ENCODE peak calls at places on chromosomes 3 and 15, in seven cellular contexts. E is AG04450, V is fibroblast of lung, P is mucosa of descending colon, U is right lobe of liver, X is PC-9, W is cardiac fibroblast. I is an unnamed sample.

GRCh38 chr15:95567686-95568085 is 762.8 kb upstream of the NR2F2 start:
- DNase-seq in E (no peak), V (no peak), P (no peak), U (no peak), X (no peak), W (no peak), I (no peak)

GRCh38 chr3:163951397-163951987 is 1126.8 kb downstream of the SI start:
- DNase-seq in E (no peak), V (no peak), P (no peak), U (no peak), X (no peak), W (no peak), I (no peak)

GRCh38 chr3:135473449-135473848 is 492.1 kb upstream of the PPP2R3A start:
- DNase-seq in E (no peak), V (no peak), P (no peak), U (no peak), X (no peak), W (no peak), I (no peak)

GRCh38 chr15:23642413-23643044 is 5.1 kb downstream of the MAGEL2 start:
- DNase-seq in E (peak), V (peak), P (peak), U (peak), X (peak), W (peak), I (peak)

GRCh38 chr3:122576174-122576940 is 1.1 kb upstream of the PARP15 start:
- DNase-seq in E (no peak), V (no peak), P (no peak), U (no peak), X (no peak), W (no peak), I (no peak)

GRCh38 chr3:116037954-116038911 is 407.1 kb downstream of the LSAMP start:
- DNase-seq in E (no peak), V (no peak), P (no peak), U (no peak), X (no peak), W (no peak), I (peak)

GRCh38 chr15:38275951-38276350 is 23.3 kb downstream of the SPRED1 start:
- DNase-seq in E (no peak), V (peak), P (no peak), U (no peak), X (no peak), W (peak), I (peak)

GRCh38 chr3:122199552-122199951 is 16.1 kb downstream of the CASR start:
- DNase-seq in E (no peak), V (no peak), P (no peak), U (no peak), X (no peak), W (no peak), I (no peak)

GRCh38 chr3:66372681-66373350 is 128.0 kb downstream of the LRIG1 start:
- DNase-seq in E (no peak), V (no peak), P (peak), U (no peak), X (no peak), W (peak), I (peak)

GRCh38 chr15:91289324-91289723 is 189.3 kb downstream of the SV2B start:
- DNase-seq in E (no peak), V (no peak), P (no peak), U (no peak), X (no peak), W (no peak), I (no peak)

GRCh38 chr3:189588818-189589569 is 42.2 kb upstream of the TP63 start:
- DNase-seq in E (no peak), V (no peak), P (no peak), U (no peak), X (no peak), W (no peak), I (no peak)

GRCh38 chr3:171895890-171896289 is 52.7 kb downstream of the TMEM212 start:
- DNase-seq in E (no peak), V (no peak), P (no peak), U (no peak), X (no peak), W (no peak), I (no peak)

GRCh38 chr15:60731583-60732130 is 252.7 kb upstream of the ICE2 start:
- DNase-seq in E (no peak), V (no peak), P (no peak), U (no peak), X (no peak), W (no peak), I (no peak)
- H3K4me3 ChIP-seq in E (no peak), V (no peak), P (no peak), U (no peak), X (no peak), W (no peak), I (no peak)

GRCh38 chr3:53534996-53535395 is 40.6 kb downstream of the CACNA1D start:
- DNase-seq in E (no peak), V (no peak), P (no peak), U (no peak), X (no peak), W (no peak), I (no peak)

GRCh38 chr3:53533486-53533885 is 39.1 kb downstream of the CACNA1D start:
- DNase-seq in E (no peak), V (no peak), P (no peak), U (no peak), X (no peak), W (no peak), I (no peak)

GRCh38 chr3:53531749-53532148 is 37.3 kb downstream of the CACNA1D start:
- DNase-seq in E (no peak), V (no peak), P (peak), U (no peak), X (no peak), W (no peak), I (no peak)

GRCh38 chr3:53534216-53534615 is 39.8 kb downstream of the CACNA1D start:
- DNase-seq in E (no peak), V (no peak), P (no peak), U (no peak), X (no peak), W (no peak), I (no peak)

GRCh38 chr3:53536282-53536681 is 41.9 kb downstream of the CACNA1D start:
- DNase-seq in E (no peak), V (no peak), P (no peak), U (no peak), X (no peak), W (no peak), I (no peak)
- TF ChIP-seq CTCF in E (no peak), V (no peak), P (no peak), U (no peak), X (no peak), W (no peak), I (no peak)

GRCh38 chr15:75200391-75200764 is 1.3 kb upstream of the C15orf39 start:
- DNase-seq in E (no peak), V (no peak), P (no peak), U (no peak), X (no peak), W (no peak), I (no peak)

GRCh38 chr15:75200765-75201608 is 695 bp upstream of the C15orf39 start:
- DNase-seq in E (no peak), V (peak), P (peak), U (no peak), X (peak), W (no peak), I (peak)

GRCh38 chr15:75203017-75203907 is 1.6 kb downstream of the C15orf39 start:
- DNase-seq in E (no peak), V (peak), P (peak), U (no peak), X (no peak), W (peak), I (peak)

GRCh38 chr15:75202251-75203016 is 752 bp downstream of the C15orf39 start:
- DNase-seq in E (peak), V (peak), P (peak), U (peak), X (peak), W (peak), I (peak)

GRCh38 chr15:75201609-75202250 is at the start of gene C15orf39:
- DNase-seq in E (no peak), V (peak), P (peak), U (peak), X (peak), W (peak), I (peak)
- H3K4me3 ChIP-seq in E (peak), V (peak), P (peak), U (peak), X (peak), W (peak), I (peak)

GRCh38 chr3:41502461-41502860 is 303.2 kb downstream of the CTNNB1 start:
- DNase-seq in E (no peak), V (peak), P (no peak), U (no peak), X (no peak), W (no peak), I (peak)
- TF ChIP-seq CTCF in E (no peak), V (no peak), P (no peak), U (no peak), X (no peak), W (no peak), I (no peak)

GRCh38 chr3:170038434-170039110 is 777 bp downstream of the GPR160 start:
- DNase-seq in E (no peak), V (no peak), P (peak), U (peak), X (no peak), W (no peak), I (no peak)
- H3K4me3 ChIP-seq in E (peak), V (peak), P (peak), U (peak), X (peak), W (peak), I (peak)

DNA sequence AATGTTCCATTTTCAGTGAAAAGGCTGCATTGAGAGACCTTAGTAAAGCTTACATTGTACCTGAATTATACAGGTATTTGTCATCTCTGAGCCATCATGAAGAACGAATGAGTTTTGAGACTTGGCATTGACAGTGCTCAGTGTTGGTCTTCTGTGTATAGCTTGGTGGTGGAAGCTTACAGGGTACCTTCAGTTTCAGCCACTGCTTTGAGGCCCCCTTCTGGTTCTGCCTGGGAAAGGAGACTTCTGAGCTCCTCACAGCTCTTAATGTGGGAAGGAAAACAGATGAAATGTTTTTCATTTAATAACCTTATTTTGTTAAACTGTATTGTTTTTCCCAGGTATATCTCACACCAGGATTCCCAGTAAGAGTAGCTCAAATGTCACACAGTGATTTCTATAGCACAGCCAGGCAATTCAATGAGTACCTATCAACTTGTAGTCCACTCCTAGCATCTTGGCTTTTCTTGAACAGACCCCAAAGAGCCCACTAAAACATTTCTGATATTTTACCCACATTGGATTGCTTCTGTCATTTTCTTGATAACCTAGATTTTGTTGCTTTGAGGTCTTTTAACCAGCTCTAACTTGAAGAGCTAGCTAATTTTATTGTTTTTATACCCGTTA is 5.6 kb downstream of the SERPINI1 start:
- DNase-seq in E (no peak), V (peak), P (peak), U (no peak), X (peak), W (peak), I (peak)
- TF ChIP-seq CTCF in E (peak), V (peak), P (no peak), U (peak), X (peak), W (peak), I (peak)

GRCh38 chr3:23950303-23950702 is 5.2 kb downstream of the NR1D2 start:
- DNase-seq in E (no peak), V (no peak), P (no peak), U (no peak), X (no peak), W (no peak), I (no peak)
- H3K4me3 ChIP-seq in E (no peak), V (no peak), P (no peak), U (no peak), X (no peak), W (no peak), I (no peak)

DNA sequence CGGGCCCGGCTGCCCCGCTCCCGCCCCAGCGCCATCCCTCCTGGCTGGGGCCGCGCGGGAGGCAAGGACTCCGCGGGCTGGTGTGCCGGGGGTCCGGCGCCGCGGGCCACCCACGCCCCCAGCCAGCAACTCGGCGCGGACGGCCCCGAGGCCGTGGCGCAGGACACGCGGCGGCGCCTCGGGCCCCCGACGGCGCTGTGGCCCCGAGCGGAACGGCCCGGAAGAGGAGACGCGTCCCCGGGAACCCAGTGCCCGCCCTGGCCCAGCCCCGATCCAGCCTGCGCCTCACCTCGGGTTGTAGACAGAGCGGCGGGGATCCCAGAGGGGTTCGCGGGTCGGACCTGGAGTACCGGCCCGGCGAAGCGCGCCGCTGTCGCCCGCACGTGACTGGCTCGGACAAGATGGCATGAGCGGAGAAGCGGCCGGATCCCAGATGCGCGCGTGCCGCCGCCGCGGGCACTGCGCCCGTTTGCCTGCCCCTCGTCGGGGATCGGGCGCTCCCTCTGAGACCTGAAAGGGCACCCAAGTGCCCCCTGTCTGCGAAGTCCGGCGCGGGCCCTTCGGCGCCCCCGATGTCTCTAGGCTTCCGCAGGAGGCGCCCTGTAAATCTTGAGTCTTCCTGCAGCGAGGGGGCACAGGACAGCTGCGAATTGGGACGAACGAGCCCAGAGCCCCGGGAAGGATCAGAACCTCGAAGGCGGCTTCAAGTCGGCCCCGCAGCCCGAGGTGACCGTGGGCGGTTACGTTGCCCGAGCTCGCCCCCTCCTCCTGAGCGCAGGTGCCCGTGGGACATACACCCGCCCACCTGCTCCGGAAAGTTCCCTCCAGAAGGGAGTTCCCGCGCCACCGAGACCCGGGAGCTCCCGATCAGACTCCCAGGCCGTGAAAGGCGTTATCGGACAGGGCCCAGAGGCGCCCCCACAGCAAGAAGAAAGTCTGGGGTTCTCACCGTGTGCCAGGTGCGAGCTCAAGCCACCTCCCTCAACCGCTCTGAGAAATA is 598 bp upstream of the SFMBT1 start:
- DNase-seq in E (no peak), V (peak), P (peak), U (peak), X (peak), W (peak), I (peak)
- TF ChIP-seq CTCF in E (peak), V (peak), P (no peak), U (peak), X (no peak), W (no peak), I (peak)

GRCh38 chr3:78765671-78766485 is 1001.9 kb downstream of the ROBO1 start:
- DNase-seq in E (no peak), V (peak), P (no peak), U (no peak), X (no peak), W (no peak), I (no peak)
- H3K4me3 ChIP-seq in E (no peak), V (no peak), P (no peak), U (no peak), X (no peak), W (no peak), I (no peak)

DNA sequence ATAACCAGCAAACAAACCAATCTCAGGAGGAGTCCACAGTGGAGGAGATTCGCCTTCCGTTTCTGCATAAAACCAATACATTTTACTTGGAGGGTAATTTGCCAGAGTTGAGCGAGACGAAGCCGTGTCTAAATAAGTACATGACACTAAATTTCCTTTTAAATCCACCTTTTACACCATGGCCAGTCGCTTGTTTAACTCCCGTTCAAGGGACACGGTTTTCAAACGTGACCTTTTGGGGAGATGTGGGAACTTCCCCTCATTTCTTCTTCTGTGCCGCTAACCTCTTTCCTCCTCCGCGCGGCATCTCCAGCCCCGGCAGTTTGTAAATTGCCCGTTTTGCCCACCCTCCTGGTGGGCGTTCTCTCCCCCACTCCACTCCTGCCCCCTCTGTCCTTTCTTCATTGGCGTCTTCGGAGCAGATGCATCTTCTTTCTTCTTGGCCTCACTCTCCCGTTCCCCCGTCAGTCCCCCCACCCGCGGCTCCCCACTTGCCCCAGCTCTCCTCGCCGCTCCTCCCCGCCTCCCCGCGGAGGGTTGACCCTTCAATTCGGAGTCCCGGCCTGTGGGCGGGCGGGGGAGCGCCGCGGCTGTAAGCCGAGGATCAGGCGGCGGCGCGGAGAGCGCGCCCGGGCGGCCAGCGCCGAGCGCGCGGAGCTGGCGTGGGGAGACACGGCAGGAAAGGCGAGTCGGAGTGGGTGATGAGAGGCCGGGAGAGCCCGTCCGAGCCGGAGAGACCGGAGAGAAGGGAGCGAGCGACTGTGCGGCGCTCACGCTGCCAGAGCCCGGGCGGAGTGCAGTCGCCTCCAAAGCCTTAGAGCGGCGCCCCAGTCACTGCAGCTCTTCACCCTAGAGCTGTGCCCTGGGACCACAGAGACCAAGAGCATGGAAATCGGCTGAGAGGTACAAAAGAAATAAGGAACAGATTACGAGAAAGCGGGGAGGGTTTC is at the start of gene NLGN1:
- DNase-seq in E (peak), V (peak), P (peak), U (no peak), X (peak), W (peak), I (peak)
- TF ChIP-seq CTCF in E (peak), V (peak), P (no peak), U (no peak), X (peak), W (peak), I (peak)